ENCODE peak calls at places on chromosomes 6 and 20, in nine cellular contexts. One of them, this sample, is unnamed.

GRCh38 chr20:64211874-64212658 is 43.5 kb upstream of the PCMTD2 start:
- DNase-seq in left ventricle myocardium inferior: peak; percentile 25
- DNase-seq in psoas muscle: no peak
- DNase-seq in stomach: no peak
- DNase-seq in mammary epithelial cell: no peak
- DNase-seq in HepG2: no peak
- DNase-seq in neural progenitor cell: no peak
- DNase-seq in upper lobe of right lung: peak; percentile 78
- DNase-seq in fibroblast of lung: no peak
- DNase-seq in this sample: peak; percentile 65

GRCh38 chr6:73579851-73580246 is 59.0 kb upstream of the EEF1A1 start:
- DNase-seq in left ventricle myocardium inferior: no peak
- DNase-seq in psoas muscle: peak; percentile 30
- DNase-seq in stomach: peak; percentile 32
- DNase-seq in mammary epithelial cell: peak; percentile 60
- DNase-seq in HepG2: peak; percentile 81
- DNase-seq in neural progenitor cell: no peak
- DNase-seq in upper lobe of right lung: no peak
- DNase-seq in fibroblast of lung: peak; percentile 98
- DNase-seq in this sample: no peak

GRCh38 chr20:58907481-58908137 is 55.1 kb downstream of the GNAS start:
- DNase-seq in left ventricle myocardium inferior: peak; percentile 85
- DNase-seq in psoas muscle: peak; percentile 85
- DNase-seq in stomach: peak; percentile 92
- DNase-seq in mammary epithelial cell: peak; percentile 83
- DNase-seq in HepG2: peak; percentile 50
- DNase-seq in neural progenitor cell: no peak
- DNase-seq in upper lobe of right lung: peak; percentile 87
- DNase-seq in fibroblast of lung: peak; percentile 100
- DNase-seq in this sample: peak; percentile 88

GRCh38 chr6:149334682-149335160 is 17.2 kb downstream of the TAB2 start:
- DNase-seq in left ventricle myocardium inferior: no peak
- DNase-seq in psoas muscle: peak; percentile 28
- DNase-seq in stomach: peak; percentile 34
- DNase-seq in mammary epithelial cell: peak; percentile 76
- DNase-seq in HepG2: no peak
- DNase-seq in neural progenitor cell: no peak
- DNase-seq in upper lobe of right lung: no peak
- DNase-seq in fibroblast of lung: peak; percentile 69
- DNase-seq in this sample: no peak

GRCh38 chr6:12898603-12899002 is 182.0 kb downstream of the PHACTR1 start:
- DNase-seq in left ventricle myocardium inferior: no peak
- DNase-seq in psoas muscle: no peak
- DNase-seq in stomach: no peak
- DNase-seq in mammary epithelial cell: no peak
- DNase-seq in HepG2: no peak
- DNase-seq in neural progenitor cell: no peak
- DNase-seq in upper lobe of right lung: no peak
- DNase-seq in fibroblast of lung: no peak
- DNase-seq in this sample: no peak

GRCh38 chr20:20167704-20168103 is 115.4 kb downstream of the CFAP61 start:
- DNase-seq in left ventricle myocardium inferior: no peak
- DNase-seq in psoas muscle: no peak
- DNase-seq in stomach: no peak
- DNase-seq in mammary epithelial cell: no peak
- DNase-seq in HepG2: no peak
- DNase-seq in neural progenitor cell: no peak
- DNase-seq in upper lobe of right lung: no peak
- DNase-seq in fibroblast of lung: no peak
- DNase-seq in this sample: no peak

GRCh38 chr6:139474145-139475108 is 100.0 kb upstream of the CITED2 start:
- DNase-seq in left ventricle myocardium inferior: no peak
- DNase-seq in psoas muscle: no peak
- DNase-seq in stomach: no peak
- DNase-seq in mammary epithelial cell: no peak
- DNase-seq in HepG2: no peak
- DNase-seq in neural progenitor cell: peak; percentile 43
- DNase-seq in upper lobe of right lung: no peak
- DNase-seq in fibroblast of lung: peak; percentile 92
- DNase-seq in this sample: no peak

GRCh38 chr6:136956590-136957573 is 34.8 kb downstream of the SLC35D3 start:
- DNase-seq in left ventricle myocardium inferior: no peak
- DNase-seq in psoas muscle: no peak
- DNase-seq in stomach: no peak
- DNase-seq in mammary epithelial cell: no peak
- DNase-seq in HepG2: no peak
- DNase-seq in neural progenitor cell: peak; percentile 64
- DNase-seq in upper lobe of right lung: no peak
- DNase-seq in fibroblast of lung: no peak
- DNase-seq in this sample: no peak

GRCh38 chr6:139508023-139508422 is 133.6 kb upstream of the CITED2 start:
- DNase-seq in left ventricle myocardium inferior: no peak
- DNase-seq in psoas muscle: no peak
- DNase-seq in stomach: no peak
- DNase-seq in mammary epithelial cell: no peak
- DNase-seq in HepG2: peak; percentile 23
- DNase-seq in neural progenitor cell: no peak
- DNase-seq in upper lobe of right lung: no peak
- DNase-seq in fibroblast of lung: peak; percentile 46
- DNase-seq in this sample: no peak

GRCh38 chr20:51533291-51534172 is 9.0 kb downstream of the NFATC2 start:
- DNase-seq in left ventricle myocardium inferior: no peak
- DNase-seq in psoas muscle: no peak
- DNase-seq in stomach: no peak
- DNase-seq in mammary epithelial cell: peak; percentile 56
- DNase-seq in HepG2: peak; percentile 11
- DNase-seq in neural progenitor cell: no peak
- DNase-seq in upper lobe of right lung: no peak
- DNase-seq in fibroblast of lung: no peak
- DNase-seq in this sample: no peak

GRCh38 chr6:169866140-169866534 is 114.7 kb downstream of the ERMARD start:
- DNase-seq in left ventricle myocardium inferior: no peak
- DNase-seq in psoas muscle: no peak
- DNase-seq in stomach: peak; percentile 22
- DNase-seq in mammary epithelial cell: no peak
- DNase-seq in HepG2: no peak
- DNase-seq in neural progenitor cell: no peak
- DNase-seq in upper lobe of right lung: no peak
- DNase-seq in fibroblast of lung: no peak
- DNase-seq in this sample: no peak

GRCh38 chr20:63327229-63327745 is 33.9 kb downstream of the CHRNA4 start:
- DNase-seq in left ventricle myocardium inferior: no peak
- DNase-seq in psoas muscle: peak; percentile 6
- DNase-seq in stomach: no peak
- DNase-seq in mammary epithelial cell: no peak
- DNase-seq in HepG2: no peak
- DNase-seq in neural progenitor cell: no peak
- DNase-seq in upper lobe of right lung: no peak
- DNase-seq in fibroblast of lung: no peak
- DNase-seq in this sample: no peak

GRCh38 chr6:13490402-13490801 is 3.0 kb upstream of the GFOD1 start:
- DNase-seq in left ventricle myocardium inferior: no peak
- DNase-seq in psoas muscle: no peak
- DNase-seq in stomach: no peak
- DNase-seq in mammary epithelial cell: no peak
- DNase-seq in HepG2: no peak
- DNase-seq in neural progenitor cell: no peak
- DNase-seq in upper lobe of right lung: no peak
- DNase-seq in fibroblast of lung: no peak
- DNase-seq in this sample: no peak

GRCh38 chr6:79797105-79797504 is 150.2 kb downstream of the ELOVL4 start:
- DNase-seq in left ventricle myocardium inferior: no peak
- DNase-seq in psoas muscle: no peak
- DNase-seq in stomach: no peak
- DNase-seq in mammary epithelial cell: no peak
- DNase-seq in HepG2: no peak
- DNase-seq in neural progenitor cell: no peak
- DNase-seq in upper lobe of right lung: no peak
- DNase-seq in fibroblast of lung: no peak
- DNase-seq in this sample: no peak

GRCh38 chr6:70549327-70549726 is 17.4 kb upstream of the SDHAF4 start:
- DNase-seq in left ventricle myocardium inferior: no peak
- DNase-seq in psoas muscle: no peak
- DNase-seq in stomach: no peak
- DNase-seq in mammary epithelial cell: peak; percentile 28
- DNase-seq in HepG2: no peak
- DNase-seq in neural progenitor cell: no peak
- DNase-seq in upper lobe of right lung: no peak
- DNase-seq in fibroblast of lung: no peak
- DNase-seq in this sample: no peak

GRCh38 chr6:79821859-79822258 is 125.5 kb downstream of the ELOVL4 start:
- DNase-seq in left ventricle myocardium inferior: no peak
- DNase-seq in psoas muscle: no peak
- DNase-seq in stomach: no peak
- DNase-seq in mammary epithelial cell: peak; percentile 13
- DNase-seq in HepG2: no peak
- DNase-seq in neural progenitor cell: no peak
- DNase-seq in upper lobe of right lung: no peak
- DNase-seq in fibroblast of lung: no peak
- DNase-seq in this sample: no peak

GRCh38 chr6:446418-447366 is 55.1 kb downstream of the IRF4 start:
- DNase-seq in left ventricle myocardium inferior: no peak
- DNase-seq in psoas muscle: no peak
- DNase-seq in stomach: no peak
- DNase-seq in mammary epithelial cell: no peak
- DNase-seq in HepG2: no peak
- DNase-seq in neural progenitor cell: no peak
- DNase-seq in upper lobe of right lung: no peak
- DNase-seq in fibroblast of lung: no peak
- DNase-seq in this sample: no peak
- H3K4me1 ChIP-seq in left ventricle myocardium inferior: no peaks in the 10 kb centered on the region
- H3K4me1 ChIP-seq in psoas muscle: no peaks in the 10 kb centered on the region
- H3K4me1 ChIP-seq in stomach: no peaks in the 10 kb centered on the region
- H3K4me1 ChIP-seq in mammary epithelial cell: no peaks in the 10 kb centered on the region
- H3K4me1 ChIP-seq in HepG2: no peaks in the 10 kb centered on the region
- H3K4me1 ChIP-seq in neural progenitor cell: peaks cover 5% of the 10 kb centered on the region
- H3K4me1 ChIP-seq in upper lobe of right lung: no peaks in the 10 kb centered on the region
- H3K4me1 ChIP-seq in fibroblast of lung: no peaks in the 10 kb centered on the region
- H3K4me1 ChIP-seq in this sample: no peaks in the 10 kb centered on the region

GRCh38 chr20:61014486-61014885 is 237.6 kb upstream of the CDH4 start:
- DNase-seq in left ventricle myocardium inferior: no peak
- DNase-seq in psoas muscle: no peak
- DNase-seq in stomach: no peak
- DNase-seq in mammary epithelial cell: no peak
- DNase-seq in HepG2: no peak
- DNase-seq in neural progenitor cell: no peak
- DNase-seq in upper lobe of right lung: no peak
- DNase-seq in fibroblast of lung: no peak
- DNase-seq in this sample: no peak
- H3K4me3 ChIP-seq in left ventricle myocardium inferior: no peak overlapping the region
- H3K4me3 ChIP-seq in psoas muscle: no peak overlapping the region
- H3K4me3 ChIP-seq in stomach: no peak overlapping the region
- H3K4me3 ChIP-seq in mammary epithelial cell: no peak overlapping the region
- H3K4me3 ChIP-seq in HepG2: no peak overlapping the region
- H3K4me3 ChIP-seq in neural progenitor cell: no peak overlapping the region
- H3K4me3 ChIP-seq in upper lobe of right lung: no peak overlapping the region
- H3K4me3 ChIP-seq in fibroblast of lung: no peak overlapping the region
- H3K4me3 ChIP-seq in this sample: no peak overlapping the region

GRCh38 chr20:31842471-31843157 is 2.8 kb downstream of the FOXS1 start:
- DNase-seq in left ventricle myocardium inferior: peak; percentile 77
- DNase-seq in psoas muscle: peak; percentile 48
- DNase-seq in stomach: no peak
- DNase-seq in mammary epithelial cell: no peak
- DNase-seq in HepG2: no peak
- DNase-seq in neural progenitor cell: peak; percentile 47
- DNase-seq in upper lobe of right lung: no peak
- DNase-seq in fibroblast of lung: peak; percentile 71
- DNase-seq in this sample: no peak

GRCh38 chr20:31841928-31842327 is 3.5 kb downstream of the FOXS1 start:
- DNase-seq in left ventricle myocardium inferior: no peak
- DNase-seq in psoas muscle: no peak
- DNase-seq in stomach: no peak
- DNase-seq in mammary epithelial cell: no peak
- DNase-seq in HepG2: peak; percentile 38
- DNase-seq in neural progenitor cell: no peak
- DNase-seq in upper lobe of right lung: no peak
- DNase-seq in fibroblast of lung: peak; percentile 53
- DNase-seq in this sample: no peak

GRCh38 chr20:31843288-31843687 is 2.1 kb downstream of the FOXS1 start:
- DNase-seq in left ventricle myocardium inferior: no peak
- DNase-seq in psoas muscle: no peak
- DNase-seq in stomach: no peak
- DNase-seq in mammary epithelial cell: no peak
- DNase-seq in HepG2: no peak
- DNase-seq in neural progenitor cell: no peak
- DNase-seq in upper lobe of right lung: no peak
- DNase-seq in fibroblast of lung: no peak
- DNase-seq in this sample: no peak

GRCh38 chr20:31839782-31840487 is 5.5 kb downstream of the FOXS1 start:
- DNase-seq in left ventricle myocardium inferior: no peak
- DNase-seq in psoas muscle: no peak
- DNase-seq in stomach: no peak
- DNase-seq in mammary epithelial cell: no peak
- DNase-seq in HepG2: no peak
- DNase-seq in neural progenitor cell: no peak
- DNase-seq in upper lobe of right lung: no peak
- DNase-seq in fibroblast of lung: no peak
- DNase-seq in this sample: no peak

DNA sequence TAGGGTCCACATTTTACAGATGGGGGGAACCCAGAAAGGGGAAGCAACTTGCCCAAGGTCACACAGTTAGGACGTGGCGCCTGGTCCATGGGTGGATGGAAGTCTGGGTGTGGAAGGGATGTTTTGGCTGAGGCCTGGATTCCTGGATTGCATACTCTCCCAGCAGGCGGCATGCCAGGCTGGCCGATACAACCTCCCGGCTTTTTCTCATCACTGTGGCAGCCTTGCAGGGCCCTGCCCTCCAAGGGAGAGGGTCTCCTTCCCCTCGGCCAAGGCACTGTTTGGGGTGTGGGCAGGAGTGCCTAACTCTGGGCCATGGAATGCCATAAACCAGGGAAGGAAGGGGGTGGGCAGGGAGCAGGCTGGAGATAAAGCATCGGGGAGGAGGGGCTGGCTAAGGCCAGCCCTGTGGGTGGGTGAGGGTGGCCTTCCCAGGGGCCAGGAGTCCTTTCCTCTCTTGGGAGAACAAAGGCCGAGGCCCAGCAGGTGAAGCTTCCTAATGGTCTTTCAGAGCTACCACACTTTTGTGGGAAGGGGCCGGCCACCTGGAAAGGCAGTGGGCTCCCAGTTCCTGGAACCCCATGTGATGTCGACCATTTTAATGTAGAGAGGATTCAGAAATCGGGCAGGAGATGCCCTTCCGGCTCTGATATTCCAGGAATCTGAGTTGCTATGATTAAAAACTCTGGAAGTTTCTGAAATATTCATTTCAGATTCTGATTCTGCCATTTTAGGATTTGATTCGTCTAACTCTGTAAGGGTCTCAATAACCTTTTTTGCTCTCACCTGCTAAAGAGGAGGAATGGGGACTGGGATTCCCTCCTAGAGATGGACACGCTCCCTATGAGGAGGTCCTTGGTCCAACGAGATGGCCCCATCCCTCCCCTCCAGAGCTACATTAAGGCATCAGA is 4.2 kb downstream of the FOXS1 start:
- DNase-seq in left ventricle myocardium inferior: no peak
- DNase-seq in psoas muscle: no peak
- DNase-seq in stomach: no peak
- DNase-seq in mammary epithelial cell: no peak
- DNase-seq in HepG2: no peak
- DNase-seq in neural progenitor cell: no peak
- DNase-seq in upper lobe of right lung: no peak
- DNase-seq in fibroblast of lung: no peak
- DNase-seq in this sample: no peak
- TF ChIP-seq CTCF in left ventricle myocardium inferior: no peak
- TF ChIP-seq CTCF in psoas muscle: no peak
- TF ChIP-seq CTCF in stomach: no peak
- TF ChIP-seq CTCF in mammary epithelial cell: no peak
- TF ChIP-seq CTCF in HepG2: no peak
- TF ChIP-seq CTCF in neural progenitor cell: no peak
- TF ChIP-seq CTCF in upper lobe of right lung: no peak
- TF ChIP-seq CTCF in fibroblast of lung: no peak
- TF ChIP-seq CTCF in this sample: no peak

GRCh38 chr20:9070304-9070703 is 1.4 kb downstream of the PLCB4 start:
- DNase-seq in left ventricle myocardium inferior: no peak
- DNase-seq in psoas muscle: no peak
- DNase-seq in stomach: no peak
- DNase-seq in mammary epithelial cell: no peak
- DNase-seq in HepG2: no peak
- DNase-seq in neural progenitor cell: no peak
- DNase-seq in upper lobe of right lung: no peak
- DNase-seq in fibroblast of lung: no peak
- DNase-seq in this sample: no peak
- H3K4me1 ChIP-seq in left ventricle myocardium inferior: peaks cover 76% of the 10 kb centered on the region
- H3K4me1 ChIP-seq in psoas muscle: peaks cover 3% of the 10 kb centered on the region
- H3K4me1 ChIP-seq in stomach: peaks cover 65% of the 10 kb centered on the region
- H3K4me1 ChIP-seq in mammary epithelial cell: peaks cover 8% of the 10 kb centered on the region
- H3K4me1 ChIP-seq in HepG2: peaks cover 12% of the 10 kb centered on the region
- H3K4me1 ChIP-seq in neural progenitor cell: peaks cover 43% of the 10 kb centered on the region
- H3K4me1 ChIP-seq in upper lobe of right lung: no peaks in the 10 kb centered on the region
- H3K4me1 ChIP-seq in fibroblast of lung: peaks cover 6% of the 10 kb centered on the region
- H3K4me1 ChIP-seq in this sample: no peaks in the 10 kb centered on the region